ENCODE peak calls at places on chromosomes 4 and X, in five cellular contexts. Q, G, E, S and F are unnamed samples.

GRCh38 chr4:6942238-6942800 is 32.7 kb downstream of the TBC1D14 start:
- DNase-seq in Q (no peak), G (no peak), E (no peak), S (no peak), F (no peak)

GRCh38 chrX:104913348-104913747 is 307.1 kb downstream of the TEX13A start:
- DNase-seq in Q (no peak), G (no peak), E (no peak), S (no peak), F (no peak)

GRCh38 chrX:152798945-152799344 is 29.5 kb upstream of the MAGEA6 start:
- DNase-seq in Q (no peak), G (no peak), E (no peak), S (no peak), F (no peak)

GRCh38 chr4:5890063-5890727 is 2.7 kb downstream of the CRMP1 start:
- DNase-seq in Q (peak; percentile 67), G (peak; percentile 94), E (peak; percentile 38), S (peak; percentile 90), F (peak; percentile 57)

GRCh38 chr4:121397941-121398601 is 17.3 kb upstream of the QRFPR start:
- DNase-seq in Q (no peak), G (no peak), E (no peak), S (peak; percentile 23), F (no peak)

GRCh38 chr4:158729716-158730559 is 6.7 kb upstream of the PPID start:
- DNase-seq in Q (peak; percentile 27), G (peak; percentile 22), E (peak; percentile 76), S (peak; percentile 17), F (no peak)

GRCh38 chr4:133316874-133317273 is 167.8 kb downstream of the PCDH10 start:
- DNase-seq in Q (no peak), G (no peak), E (no peak), S (no peak), F (no peak)

GRCh38 chr4:13705521-13706035 is 78.1 kb upstream of the BOD1L1 start:
- DNase-seq in Q (no peak), G (peak; percentile 60), E (no peak), S (peak; percentile 75), F (no peak)

GRCh38 chr4:2352171-2352570 is 66.3 kb downstream of the ZFYVE28 start:
- DNase-seq in Q (no peak), G (no peak), E (no peak), S (no peak), F (no peak)

GRCh38 chrX:153397256-153397960 is 3.7 kb downstream of the PNMA6E start:
- DNase-seq in Q (no peak), G (no peak), E (no peak), S (peak; percentile 82), F (no peak)

GRCh38 chrX:133670394-133670793 is 255.1 kb upstream of the GPC4 start:
- DNase-seq in Q (no peak), G (no peak), E (peak; percentile 37), S (no peak), F (no peak)

GRCh38 chrX:142156567-142156966 is 48.5 kb downstream of the MAGEC2 start:
- DNase-seq in Q (no peak), G (no peak), E (no peak), S (no peak), F (no peak)

GRCh38 chr4:140952709-140953108 is 180.6 kb downstream of the RNF150 start:
- DNase-seq in Q (no peak), G (no peak), E (no peak), S (no peak), F (no peak)

GRCh38 chr4:109011241-109012031 is 248.6 kb upstream of the ETNPPL start:
- DNase-seq in Q (no peak), G (no peak), E (no peak), S (no peak), F (no peak)

GRCh38 chr4:147787204-147787603 is 55.3 kb downstream of the ARHGAP10 start:
- DNase-seq in Q (no peak), G (no peak), E (no peak), S (no peak), F (no peak)

GRCh38 chrX:45714864-45715263 is 514.2 kb upstream of the DIPK2B start:
- DNase-seq in Q (no peak), G (no peak), E (no peak), S (no peak), F (no peak)

GRCh38 chr4:84750260-84750955 is 167.5 kb downstream of the CDS1 start:
- DNase-seq in Q (no peak), G (peak; percentile 0), E (peak; percentile 80), S (peak; percentile 19), F (peak; percentile 3)

GRCh38 chr4:149987330-149987751 is 90.9 kb upstream of the DCLK2 start:
- DNase-seq in Q (no peak), G (peak; percentile 8), E (no peak), S (peak; percentile 34), F (peak; percentile 29)

GRCh38 chr4:14908635-14909034 is 93.6 kb upstream of the CPEB2 start:
- DNase-seq in Q (no peak), G (no peak), E (no peak), S (no peak), F (no peak)

GRCh38 chrX:132044953-132045352 is 21.9 kb downstream of the STK26 start:
- DNase-seq in Q (no peak), G (no peak), E (no peak), S (no peak), F (no peak)

GRCh38 chrX:129779747-129780146 is at the start of gene SASH3:
- DNase-seq in Q (no peak), G (no peak), E (no peak), S (no peak), F (no peak)

GRCh38 chrX:9465380-9466114 is 689 bp downstream of the TBL1X start:
- DNase-seq in Q (peak; percentile 22), G (no peak), E (no peak), S (no peak), F (no peak)

GRCh38 chr4:147518846-147519767 is 38.2 kb downstream of the EDNRA start:
- DNase-seq in Q (peak; percentile 11), G (peak; percentile 11), E (peak; percentile 27), S (peak; percentile 13), F (no peak)

GRCh38 chr4:75285837-75286236 is 228.4 kb downstream of the RCHY1 start:
- DNase-seq in Q (no peak), G (no peak), E (no peak), S (no peak), F (no peak)

GRCh38 chr4:75056277-75056676 is 123.4 kb downstream of the PARM1 start:
- DNase-seq in Q (no peak), G (no peak), E (no peak), S (no peak), F (no peak)

GRCh38 chr4:119209077-119209476 is 3.4 kb upstream of the USP53 start:
- DNase-seq in Q (no peak), G (no peak), E (no peak), S (no peak), F (no peak)

GRCh38 chr4:106704253-106704870 is 331.8 kb downstream of the DKK2 start:
- DNase-seq in Q (no peak), G (no peak), E (no peak), S (no peak), F (no peak)